ENCODE peak calls at places on chromosomes 16 and 17, in five cellular contexts. One of them, this sample, is unnamed.

GRCh38 chr16:10031473-10031872 is 150.8 kb downstream of the GRIN2A start:
- DNase-seq in HFF-Myc: no peak
- DNase-seq in cardiac fibroblast: no peak
- DNase-seq in upper lobe of right lung: no peak
- DNase-seq in esophagus squamous epithelium: no peak
- DNase-seq in this sample: no peak

GRCh38 chr17:10278218-10278617 is 79.8 kb upstream of the GAS7 start:
- DNase-seq in esophagus squamous epithelium: no peak
- DNase-seq in HFF-Myc: no peak
- DNase-seq in cardiac fibroblast: no peak
- DNase-seq in upper lobe of right lung: no peak
- DNase-seq in this sample: peak

GRCh38 chr17:62827722-62828498 is 19.8 kb upstream of the MARCHF10 start:
- DNase-seq in HFF-Myc: no peak
- DNase-seq in cardiac fibroblast: peak
- DNase-seq in esophagus squamous epithelium: no peak
- DNase-seq in upper lobe of right lung: no peak
- DNase-seq in this sample: no peak

GRCh38 chr17:69407759-69408158 is 6.7 kb upstream of the MAP2K6 start:
- DNase-seq in upper lobe of right lung: no peak
- DNase-seq in esophagus squamous epithelium: no peak
- DNase-seq in HFF-Myc: no peak
- DNase-seq in cardiac fibroblast: no peak
- DNase-seq in this sample: no peak

GRCh38 chr16:68074850-68075249 is 10.3 kb upstream of the NFATC3 start:
- DNase-seq in cardiac fibroblast: no peak
- DNase-seq in esophagus squamous epithelium: peak
- DNase-seq in upper lobe of right lung: no peak
- DNase-seq in HFF-Myc: no peak
- DNase-seq in this sample: no peak

GRCh38 chr16:1723450-1724147 is 17.6 kb downstream of the MAPK8IP3 start:
- DNase-seq in cardiac fibroblast: peak
- DNase-seq in esophagus squamous epithelium: no peak
- DNase-seq in HFF-Myc: no peak
- DNase-seq in upper lobe of right lung: no peak
- DNase-seq in this sample: peak

GRCh38 chr16:85206472-85207356 is 94.4 kb upstream of the CIBAR2 start:
- DNase-seq in upper lobe of right lung: peak
- DNase-seq in esophagus squamous epithelium: no peak
- DNase-seq in HFF-Myc: no peak
- DNase-seq in cardiac fibroblast: no peak
- DNase-seq in this sample: peak

GRCh38 chr16:9500872-9501271 is 409.4 kb downstream of the HAPSTR1 start:
- DNase-seq in HFF-Myc: no peak
- DNase-seq in upper lobe of right lung: no peak
- DNase-seq in cardiac fibroblast: no peak
- DNase-seq in esophagus squamous epithelium: no peak
- DNase-seq in this sample: no peak

GRCh38 chr17:9256361-9256943 is 235.1 kb downstream of the NTN1 start:
- DNase-seq in upper lobe of right lung: no peak
- DNase-seq in cardiac fibroblast: no peak
- DNase-seq in esophagus squamous epithelium: no peak
- DNase-seq in HFF-Myc: no peak
- DNase-seq in this sample: no peak

GRCh38 chr17:45964634-45965033 is 34.4 kb upstream of the STH start:
- DNase-seq in esophagus squamous epithelium: no peak
- DNase-seq in HFF-Myc: no peak
- DNase-seq in upper lobe of right lung: no peak
- DNase-seq in cardiac fibroblast: no peak
- DNase-seq in this sample: no peak

GRCh38 chr17:83079340-83079747 is at the start of gene METRNL:
- DNase-seq in HFF-Myc: no peak
- DNase-seq in esophagus squamous epithelium: no peak
- DNase-seq in upper lobe of right lung: peak
- DNase-seq in cardiac fibroblast: peak
- DNase-seq in this sample: peak

GRCh38 chr17:62780273-62780672 is 27.8 kb downstream of the MARCHF10 start:
- DNase-seq in upper lobe of right lung: peak
- DNase-seq in esophagus squamous epithelium: no peak
- DNase-seq in cardiac fibroblast: no peak
- DNase-seq in HFF-Myc: no peak
- DNase-seq in this sample: no peak

GRCh38 chr17:19447085-19447583 is 36.1 kb downstream of the RNF112 start:
- DNase-seq in upper lobe of right lung: no peak
- DNase-seq in esophagus squamous epithelium: no peak
- DNase-seq in cardiac fibroblast: peak
- DNase-seq in HFF-Myc: peak
- DNase-seq in this sample: peak

GRCh38 chr17:12996357-12996756 is 21.5 kb downstream of the ELAC2 start:
- DNase-seq in cardiac fibroblast: no peak
- DNase-seq in upper lobe of right lung: no peak
- DNase-seq in HFF-Myc: no peak
- DNase-seq in esophagus squamous epithelium: no peak
- DNase-seq in this sample: no peak

GRCh38 chr16:74936902-74937560 is 47.9 kb downstream of the WDR59 start:
- DNase-seq in esophagus squamous epithelium: no peak
- DNase-seq in upper lobe of right lung: no peak
- DNase-seq in HFF-Myc: no peak
- DNase-seq in cardiac fibroblast: peak
- DNase-seq in this sample: no peak

GRCh38 chr16:56931253-56931768 is 631 bp upstream of the HERPUD1 start:
- DNase-seq in upper lobe of right lung: no peak
- DNase-seq in esophagus squamous epithelium: peak
- DNase-seq in cardiac fibroblast: no peak
- DNase-seq in HFF-Myc: no peak
- DNase-seq in this sample: peak

GRCh38 chr17:72494576-72494975 is 373.8 kb downstream of the SOX9 start:
- DNase-seq in esophagus squamous epithelium: no peak
- DNase-seq in HFF-Myc: no peak
- DNase-seq in upper lobe of right lung: no peak
- DNase-seq in cardiac fibroblast: no peak
- DNase-seq in this sample: no peak

GRCh38 chr16:79211581-79211980 is 389.0 kb downstream of the MAF start:
- DNase-seq in cardiac fibroblast: no peak
- DNase-seq in HFF-Myc: no peak
- DNase-seq in esophagus squamous epithelium: no peak
- DNase-seq in upper lobe of right lung: no peak
- DNase-seq in this sample: no peak

GRCh38 chr17:57294075-57294474 is 37.8 kb downstream of the MSI2 start:
- DNase-seq in HFF-Myc: no peak
- DNase-seq in esophagus squamous epithelium: no peak
- DNase-seq in cardiac fibroblast: no peak
- DNase-seq in upper lobe of right lung: no peak
- DNase-seq in this sample: no peak

GRCh38 chr16:87891763-87892162 is 22.5 kb upstream of the SLC7A5 start:
- DNase-seq in upper lobe of right lung: no peak
- DNase-seq in HFF-Myc: no peak
- DNase-seq in cardiac fibroblast: no peak
- DNase-seq in esophagus squamous epithelium: no peak
- DNase-seq in this sample: no peak

GRCh38 chr16:51971184-51971583 is 575.8 kb downstream of the TOX3 start:
- DNase-seq in cardiac fibroblast: peak
- DNase-seq in upper lobe of right lung: no peak
- DNase-seq in HFF-Myc: no peak
- DNase-seq in esophagus squamous epithelium: no peak
- DNase-seq in this sample: peak

GRCh38 chr16:84739349-84740124 is 39.7 kb downstream of the USP10 start:
- DNase-seq in cardiac fibroblast: peak
- DNase-seq in upper lobe of right lung: no peak
- DNase-seq in HFF-Myc: no peak
- DNase-seq in esophagus squamous epithelium: no peak
- DNase-seq in this sample: no peak

GRCh38 chr16:17104654-17105053 is 366.1 kb downstream of the XYLT1 start:
- DNase-seq in HFF-Myc: no peak
- DNase-seq in cardiac fibroblast: no peak
- DNase-seq in upper lobe of right lung: no peak
- DNase-seq in esophagus squamous epithelium: no peak
- DNase-seq in this sample: no peak

GRCh38 chr17:82767041-82767754 is 15.3 kb downstream of the TBCD start:
- DNase-seq in esophagus squamous epithelium: no peak
- DNase-seq in cardiac fibroblast: peak
- DNase-seq in upper lobe of right lung: no peak
- DNase-seq in HFF-Myc: no peak
- DNase-seq in this sample: peak

GRCh38 chr17:40827746-40828453 is 5.5 kb upstream of the KRT10 start:
- DNase-seq in cardiac fibroblast: peak
- DNase-seq in HFF-Myc: no peak
- DNase-seq in esophagus squamous epithelium: no peak
- DNase-seq in upper lobe of right lung: no peak
- DNase-seq in this sample: no peak

GRCh38 chr17:21330436-21331160 is 45.6 kb upstream of the KCNJ12 start:
- DNase-seq in cardiac fibroblast: no peak
- DNase-seq in esophagus squamous epithelium: no peak
- DNase-seq in upper lobe of right lung: peak
- DNase-seq in HFF-Myc: no peak
- DNase-seq in this sample: no peak

GRCh38 chr17:75334723-75335122 is 45.5 kb upstream of the SLC25A19 start:
- DNase-seq in cardiac fibroblast: no peak
- DNase-seq in HFF-Myc: no peak
- DNase-seq in upper lobe of right lung: no peak
- DNase-seq in esophagus squamous epithelium: no peak
- DNase-seq in this sample: no peak

GRCh38 chr16:70577256-70577698 is 53.7 kb downstream of the SF3B3 start:
- DNase-seq in upper lobe of right lung: no peak
- DNase-seq in esophagus squamous epithelium: no peak
- DNase-seq in cardiac fibroblast: peak
- DNase-seq in HFF-Myc: no peak
- DNase-seq in this sample: no peak

GRCh38 chr17:78977992-78978973 is 1.4 kb downstream of the LGALS3BP start:
- DNase-seq in cardiac fibroblast: no peak
- DNase-seq in esophagus squamous epithelium: no peak
- DNase-seq in upper lobe of right lung: no peak
- DNase-seq in HFF-Myc: no peak
- DNase-seq in this sample: no peak
- TF ChIP-seq CTCF in cardiac fibroblast: no peak
- TF ChIP-seq CTCF in esophagus squamous epithelium: no peak
- TF ChIP-seq CTCF in upper lobe of right lung: no peak
- TF ChIP-seq CTCF in HFF-Myc: no peak
- TF ChIP-seq CTCF in this sample: no peak

GRCh38 chr16:12850186-12850585 is 46.5 kb upstream of the CPPED1 start:
- DNase-seq in cardiac fibroblast: no peak
- DNase-seq in esophagus squamous epithelium: no peak
- DNase-seq in upper lobe of right lung: no peak
- DNase-seq in HFF-Myc: no peak
- DNase-seq in this sample: no peak
- TF ChIP-seq CTCF in cardiac fibroblast: no peak
- TF ChIP-seq CTCF in esophagus squamous epithelium: no peak
- TF ChIP-seq CTCF in upper lobe of right lung: no peak
- TF ChIP-seq CTCF in HFF-Myc: no peak
- TF ChIP-seq CTCF in this sample: no peak

GRCh38 chr17:60135951-60136666 is 13.7 kb upstream of the CA4 start:
- DNase-seq in upper lobe of right lung: peak
- DNase-seq in HFF-Myc: no peak
- DNase-seq in esophagus squamous epithelium: no peak
- DNase-seq in cardiac fibroblast: no peak
- DNase-seq in this sample: no peak

GRCh38 chr17:60138769-60139437 is 10.9 kb upstream of the CA4 start:
- DNase-seq in HFF-Myc: no peak
- DNase-seq in cardiac fibroblast: no peak
- DNase-seq in upper lobe of right lung: peak
- DNase-seq in esophagus squamous epithelium: no peak
- DNase-seq in this sample: no peak

GRCh38 chr17:60134396-60135159 is 15.2 kb upstream of the CA4 start:
- DNase-seq in esophagus squamous epithelium: no peak
- DNase-seq in HFF-Myc: no peak
- DNase-seq in upper lobe of right lung: peak
- DNase-seq in cardiac fibroblast: peak
- DNase-seq in this sample: no peak

GRCh38 chr17:60137731-60138130 is 12.0 kb upstream of the CA4 start:
- DNase-seq in HFF-Myc: no peak
- DNase-seq in esophagus squamous epithelium: no peak
- DNase-seq in cardiac fibroblast: no peak
- DNase-seq in upper lobe of right lung: no peak
- DNase-seq in this sample: no peak

DNA sequence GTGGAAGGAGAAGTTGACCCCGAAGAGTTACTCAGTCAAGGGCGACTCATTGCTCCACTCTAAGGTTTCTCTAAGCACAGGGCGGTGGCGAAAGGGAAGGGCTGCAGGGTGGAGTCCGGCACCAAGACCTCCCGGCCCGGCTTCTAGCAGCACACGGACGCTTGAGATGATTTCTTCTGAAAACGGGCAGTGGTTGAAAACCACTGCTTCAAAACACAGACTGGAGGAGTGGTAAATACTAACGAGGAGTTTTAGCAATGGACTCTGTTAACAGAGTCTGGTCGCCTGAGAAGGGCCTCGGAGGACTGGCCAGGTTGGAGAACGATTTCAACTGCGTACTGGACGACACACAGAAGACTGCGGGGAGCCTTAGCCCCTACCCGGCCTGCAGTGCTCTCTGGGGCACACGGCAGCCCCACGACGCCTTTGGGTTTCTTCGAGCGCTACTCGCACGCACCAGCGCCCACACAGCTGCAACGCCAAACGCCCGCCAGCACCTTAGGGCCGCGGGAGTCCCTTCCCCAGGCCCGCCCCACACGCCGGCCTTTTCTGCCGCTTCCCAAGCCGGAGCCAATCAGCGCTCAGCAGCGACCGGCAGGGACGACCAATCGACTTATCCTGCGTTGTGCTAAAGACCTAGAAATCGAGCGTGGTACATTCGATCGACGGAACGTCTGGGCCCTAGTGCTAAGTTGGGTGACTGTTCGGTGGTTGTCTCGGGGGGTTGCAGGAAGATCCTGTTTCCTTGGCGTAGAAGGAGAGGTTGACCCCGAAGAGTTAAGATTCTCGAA is 14.4 kb upstream of the CA4 start:
- DNase-seq in HFF-Myc: peak
- DNase-seq in upper lobe of right lung: peak
- DNase-seq in esophagus squamous epithelium: peak
- DNase-seq in cardiac fibroblast: peak
- DNase-seq in this sample: peak
- TF ChIP-seq CTCF in HFF-Myc: no peak
- TF ChIP-seq CTCF in upper lobe of right lung: no peak
- TF ChIP-seq CTCF in esophagus squamous epithelium: no peak
- TF ChIP-seq CTCF in cardiac fibroblast: no peak
- TF ChIP-seq CTCF in this sample: no peak

DNA sequence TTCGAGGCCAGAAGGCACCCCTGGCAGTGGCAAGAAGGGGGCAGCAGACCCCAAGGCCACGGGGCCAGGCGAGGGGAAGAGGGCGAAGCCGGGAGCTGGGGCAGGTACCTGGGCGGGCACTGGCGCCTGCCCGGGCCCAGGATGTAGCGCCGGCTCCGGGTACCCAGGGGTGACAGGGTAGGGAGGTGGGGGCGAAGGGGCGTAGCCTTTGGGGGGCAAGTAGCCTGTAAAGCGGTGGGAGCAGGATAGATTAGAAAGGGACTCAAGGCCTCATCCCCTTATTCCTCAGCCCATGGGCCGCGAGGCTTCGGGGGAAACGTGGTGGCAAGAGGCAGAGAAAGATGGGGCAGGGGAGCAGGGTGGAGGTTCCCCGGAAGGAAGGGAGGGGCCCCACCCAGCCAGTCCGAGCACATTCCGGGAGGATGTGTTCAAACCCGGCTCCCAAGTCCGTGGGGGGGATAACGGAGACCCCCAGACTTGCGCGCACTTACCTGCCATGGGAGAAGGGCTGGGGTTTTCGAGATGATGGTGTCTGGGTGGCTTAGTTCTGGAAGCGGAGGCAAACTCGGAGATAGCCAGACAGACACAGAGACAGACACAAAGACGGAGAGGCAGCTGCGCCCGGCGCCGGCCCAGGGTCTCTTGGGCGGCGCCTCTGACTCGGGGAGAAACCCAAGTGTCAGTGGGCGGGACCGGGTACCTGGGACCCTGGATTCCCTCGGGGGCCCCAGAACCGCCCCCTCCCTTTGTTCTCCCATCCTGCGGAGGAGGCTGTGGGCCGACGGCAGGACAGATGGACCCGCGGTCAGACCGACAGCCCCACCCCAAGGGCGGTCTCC is 493 bp downstream of the PLSCR3 start:
- DNase-seq in upper lobe of right lung: no peak
- DNase-seq in cardiac fibroblast: no peak
- DNase-seq in HFF-Myc: no peak
- DNase-seq in esophagus squamous epithelium: no peak
- DNase-seq in this sample: peak
- TF ChIP-seq CTCF in upper lobe of right lung: no peak
- TF ChIP-seq CTCF in cardiac fibroblast: peak
- TF ChIP-seq CTCF in HFF-Myc: peak
- TF ChIP-seq CTCF in esophagus squamous epithelium: no peak
- TF ChIP-seq CTCF in this sample: no peak

This sample was measured in nephron progenitor cell.